ENCODE peak calls at places on chromosomes 16 and 17, in eight cellular contexts. B, K, G, U, O, H, A and D are unnamed samples.

GRCh38 chr16:89828199-89828869 is at the start of gene SPIRE2:
- DNase-seq in B (peak; percentile 74), K (no peak), G (peak; percentile 63), U (peak; percentile 68), O (peak; percentile 81), H (peak; percentile 57), A (peak; percentile 71), D (no peak)

GRCh38 chr16:55021595-55022475 is 91.2 kb downstream of the IRX5 start:
- DNase-seq in B (no peak), K (peak; percentile 67), G (no peak), U (no peak), O (no peak), H (peak; percentile 35), A (no peak), D (no peak)

GRCh38 chr17:82696916-82697807 is 1.3 kb downstream of the RAB40B start:
- DNase-seq in B (no peak), K (no peak), G (no peak), U (no peak), O (no peak), H (no peak), A (no peak), D (no peak)

GRCh38 chr16:8678068-8678927 is 3.9 kb downstream of the ABAT start:
- DNase-seq in B (no peak), K (no peak), G (no peak), U (no peak), O (no peak), H (peak; percentile 65), A (peak; percentile 80), D (no peak)

GRCh38 chr16:535446-536405 is 8.2 kb downstream of the CAPN15 start:
- DNase-seq in B (peak; percentile 87), K (no peak), G (no peak), U (no peak), O (no peak), H (peak; percentile 77), A (peak; percentile 52), D (no peak)

GRCh38 chr16:80923356-80923755 is 83.3 kb downstream of the CMC2 start:
- DNase-seq in B (no peak), K (no peak), G (no peak), U (no peak), O (no peak), H (no peak), A (no peak), D (no peak)

GRCh38 chr17:45172541-45173286 is 11.0 kb downstream of the HEXIM2 start:
- DNase-seq in B (peak; percentile 85), K (peak; percentile 93), G (peak; percentile 81), U (peak; percentile 35), O (peak; percentile 70), H (peak; percentile 48), A (peak; percentile 72), D (no peak)

GRCh38 chr16:72493681-72494415 is 321.9 kb upstream of the PMFBP1 start:
- DNase-seq in B (no peak), K (no peak), G (no peak), U (no peak), O (no peak), H (peak; percentile 52), A (peak; percentile 65), D (no peak)

DNA sequence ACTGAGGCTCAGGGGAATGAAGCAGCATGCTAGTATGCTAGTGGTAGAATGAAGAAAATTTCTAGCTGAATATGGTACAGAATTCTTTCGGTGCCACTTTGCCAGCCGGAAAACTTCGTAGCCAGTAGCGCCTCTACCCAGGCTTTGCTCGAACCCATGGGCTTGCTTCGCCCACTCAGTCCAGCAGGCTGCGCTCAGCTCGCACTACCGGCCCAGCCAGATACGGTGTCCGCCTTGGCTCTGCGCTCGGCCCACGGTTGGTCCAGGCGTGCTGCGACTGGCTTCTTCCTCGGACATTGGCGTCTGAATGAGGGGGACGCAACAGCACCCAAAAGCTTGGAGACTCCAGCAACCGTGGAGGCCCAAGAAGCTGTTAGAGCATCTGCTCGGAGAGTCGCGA is 372.5 kb upstream of the CDH8 start:
- DNase-seq in B (no peak), K (no peak), G (no peak), U (no peak), O (no peak), H (no peak), A (no peak), D (no peak)
- TF ChIP-seq CTCF in B (no peak), K (no peak), G (no peak), U (no peak), O (no peak), H (no peak), A (no peak), D (no peak)

DNA sequence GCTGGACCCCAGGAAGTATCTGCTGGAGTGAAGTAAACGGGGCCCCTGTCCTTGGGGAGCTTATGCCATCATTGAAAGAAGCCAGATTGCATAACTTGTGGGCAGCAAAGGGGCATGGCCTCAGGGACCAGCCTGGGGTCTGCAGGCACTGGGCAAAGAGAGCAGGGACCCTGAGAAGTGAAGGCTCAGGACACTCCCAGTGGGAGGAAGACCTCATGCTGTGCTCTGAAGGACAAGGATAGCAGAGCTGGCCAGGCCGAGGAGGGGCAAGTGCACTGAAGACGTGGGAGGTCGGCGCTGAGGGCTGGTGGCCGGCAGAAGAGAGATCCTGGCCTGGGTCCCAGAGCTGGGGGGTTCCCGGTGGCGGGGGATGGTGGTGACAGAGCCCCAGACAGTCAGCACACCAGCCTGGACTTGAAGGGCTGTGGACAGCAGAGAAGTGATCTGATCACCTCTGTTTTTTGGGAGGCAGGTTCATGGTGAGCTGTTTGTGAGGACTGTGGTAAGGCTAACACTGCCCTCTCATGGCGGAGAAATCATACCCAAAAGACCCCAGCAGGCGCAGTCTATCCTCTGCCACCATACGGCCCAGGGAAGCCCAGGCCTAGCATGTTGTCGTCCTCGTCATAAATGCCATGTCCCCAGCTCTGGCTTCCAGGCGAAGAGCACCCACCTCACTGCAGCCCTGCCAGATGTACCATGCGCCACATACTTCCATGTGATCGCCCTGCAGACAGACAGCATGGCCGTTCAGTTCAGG is 7.1 kb upstream of the CNP start:
- DNase-seq in B (no peak), K (no peak), G (peak; percentile 61), U (peak; percentile 43), O (no peak), H (peak; percentile 69), A (peak; percentile 66), D (no peak)
- TF ChIP-seq CTCF in B (peak; percentile 55), K (no peak), G (peak; percentile 76), U (peak; percentile 53), O (peak; percentile 34), H (peak; percentile 65), A (peak; percentile 56), D (no peak)

DNA sequence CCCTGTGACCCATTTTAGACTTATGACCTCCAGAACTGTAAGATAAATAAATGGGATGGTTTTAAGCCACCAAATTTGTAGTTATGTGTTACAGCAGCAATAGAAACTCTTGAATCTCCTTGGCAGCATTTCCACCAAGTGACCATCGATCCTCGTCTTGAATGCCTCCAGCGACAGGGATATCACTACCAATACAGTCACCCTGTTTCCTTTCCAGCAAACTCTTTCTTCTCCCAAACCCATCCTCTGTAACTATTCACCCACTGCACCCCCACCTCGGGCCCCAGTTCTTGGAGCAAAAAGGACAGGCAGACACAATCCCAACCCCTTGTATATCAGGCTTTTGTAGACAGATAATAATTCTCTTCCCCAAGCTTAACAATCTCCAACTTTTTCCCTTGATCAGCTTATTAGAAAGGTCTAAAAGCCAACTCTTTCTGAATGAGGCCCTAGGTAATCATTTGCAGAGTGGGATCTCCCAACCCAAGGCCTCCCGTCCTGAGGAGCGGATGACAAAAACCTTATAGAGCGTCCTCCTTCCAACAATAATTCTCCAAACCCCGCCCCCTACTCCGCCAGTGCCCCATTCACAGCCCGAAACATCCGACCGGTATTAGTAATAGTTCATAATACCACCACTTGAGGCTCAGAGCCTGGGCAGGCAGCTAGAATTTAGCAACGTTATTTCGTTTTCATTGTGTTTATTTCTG is 14.7 kb upstream of the PLLP start:
- DNase-seq in B (no peak), K (peak; percentile 93), G (no peak), U (peak; percentile 47), O (peak; percentile 68), H (peak; percentile 78), A (no peak), D (peak; percentile 38)
- TF ChIP-seq CTCF in B (no peak), K (no peak), G (no peak), U (no peak), O (no peak), H (peak; percentile 21), A (peak; percentile 14), D (peak; percentile 8)

DNA sequence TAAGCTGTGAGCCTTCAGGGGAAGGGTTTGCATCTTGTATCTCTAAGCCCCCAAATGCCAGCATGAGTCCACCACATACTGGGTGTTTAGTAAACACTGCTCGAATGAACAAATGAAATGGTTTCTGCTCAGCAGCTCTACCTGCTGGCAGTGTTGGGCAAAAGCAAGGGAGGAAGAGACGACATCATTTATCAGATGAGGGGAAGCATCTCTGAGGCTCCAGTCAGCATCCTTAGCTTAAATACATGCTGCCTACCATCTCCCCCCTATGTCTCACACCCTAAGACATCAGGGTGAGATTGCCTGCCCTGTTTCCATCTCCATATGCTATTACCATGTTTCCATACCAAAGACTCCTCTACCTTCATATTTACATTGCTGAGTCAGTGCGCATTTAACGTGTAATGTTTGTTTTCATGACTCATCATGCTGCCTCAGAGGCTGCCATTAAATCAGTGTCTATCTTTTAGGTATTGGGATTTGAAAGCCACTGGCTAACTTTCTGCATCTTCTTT is 379.8 kb downstream of the UTP18 start:
- DNase-seq in B (no peak), K (no peak), G (peak; percentile 25), U (no peak), O (no peak), H (no peak), A (no peak), D (no peak)
- TF ChIP-seq CTCF in B (peak; percentile 49), K (no peak), G (peak; percentile 73), U (peak; percentile 62), O (peak; percentile 21), H (peak; percentile 11), A (no peak), D (no peak)

GRCh38 chr16:1959269-1960039 is at the start of gene NDUFB10:
- DNase-seq in B (peak; percentile 96), K (peak; percentile 98), G (peak; percentile 93), U (peak; percentile 95), O (peak; percentile 93), H (peak; percentile 91), A (peak; percentile 87), D (peak; percentile 78)
- TF ChIP-seq CTCF in B (peak; percentile 89), K (no peak), G (peak; percentile 86), U (peak; percentile 65), O (peak; percentile 65), H (no peak), A (peak; percentile 84), D (peak; percentile 25)